ENCODE peak calls at places on chromosome 16, in four cellular contexts. One of them, this sample, is unnamed.

GRCh38 chr16:10536814-10537389 is 43.5 kb downstream of the EMP2 start:
- DNase-seq in Panc1: no peak
- DNase-seq in K562: no peak
- DNase-seq in HepG2: no peak
- DNase-seq in this sample: no peak

GRCh38 chr16:3259097-3259496 is 2.7 kb upstream of the MEFV start:
- DNase-seq in Panc1: no peak
- DNase-seq in K562: no peak
- DNase-seq in HepG2: peak
- DNase-seq in this sample: no peak

GRCh38 chr16:71210-71539 is 1.3 kb downstream of the RHBDF1 start:
- DNase-seq in Panc1: no peak
- DNase-seq in K562: no peak
- DNase-seq in HepG2: no peak
- DNase-seq in this sample: no peak

GRCh38 chr16:49844399-49844798 is 11.5 kb downstream of the ZNF423 start:
- DNase-seq in Panc1: no peak
- DNase-seq in K562: no peak
- DNase-seq in HepG2: no peak
- DNase-seq in this sample: no peak

GRCh38 chr16:13510425-13511151 is 409.4 kb upstream of the ERCC4 start:
- DNase-seq in Panc1: no peak
- DNase-seq in K562: no peak
- DNase-seq in HepG2: peak
- DNase-seq in this sample: no peak

GRCh38 chr16:88315543-88316105 is 67.1 kb upstream of the ZNF469 start:
- DNase-seq in Panc1: no peak
- DNase-seq in K562: peak
- DNase-seq in HepG2: peak
- DNase-seq in this sample: peak

GRCh38 chr16:46768809-46769208 is 20.7 kb upstream of the MYLK3 start:
- DNase-seq in Panc1: no peak
- DNase-seq in K562: no peak
- DNase-seq in HepG2: no peak
- DNase-seq in this sample: no peak

GRCh38 chr16:595942-596735 is 6.3 kb downstream of the RAB40C start:
- DNase-seq in Panc1: no peak
- DNase-seq in K562: no peak
- DNase-seq in HepG2: no peak
- DNase-seq in this sample: no peak

GRCh38 chr16:10937068-10937859 is 5.0 kb downstream of the DEXI start:
- DNase-seq in Panc1: no peak
- DNase-seq in K562: no peak
- DNase-seq in HepG2: no peak
- DNase-seq in this sample: no peak

GRCh38 chr16:84543931-84544776 is 39.7 kb upstream of the MEAK7 start:
- DNase-seq in Panc1: no peak
- DNase-seq in K562: no peak
- DNase-seq in HepG2: no peak
- DNase-seq in this sample: no peak

GRCh38 chr16:71771571-71771970 is 37.1 kb downstream of the AP1G1 start:
- DNase-seq in Panc1: no peak
- DNase-seq in K562: no peak
- DNase-seq in HepG2: no peak
- DNase-seq in this sample: no peak

GRCh38 chr16:19810817-19811731 is 73.6 kb downstream of the GPRC5B start:
- DNase-seq in Panc1: no peak
- DNase-seq in K562: no peak
- DNase-seq in HepG2: peak
- DNase-seq in this sample: no peak

GRCh38 chr16:24540575-24541240 is 1.3 kb downstream of the RBBP6 start:
- DNase-seq in Panc1: no peak
- DNase-seq in K562: peak
- DNase-seq in HepG2: no peak
- DNase-seq in this sample: no peak

GRCh38 chr16:79597277-79597676 is 3.3 kb downstream of the MAF start:
- DNase-seq in Panc1: no peak
- DNase-seq in K562: no peak
- DNase-seq in HepG2: no peak
- DNase-seq in this sample: no peak

GRCh38 chr16:50251375-50252081 is 14.8 kb upstream of the ADCY7 start:
- DNase-seq in Panc1: no peak
- DNase-seq in K562: no peak
- DNase-seq in HepG2: no peak
- DNase-seq in this sample: no peak

GRCh38 chr16:58459344-58460218 is 40.4 kb upstream of the NDRG4 start:
- DNase-seq in Panc1: peak
- DNase-seq in K562: no peak
- DNase-seq in HepG2: peak
- DNase-seq in this sample: peak

GRCh38 chr16:35713762-35714650 is 2254.6 kb downstream of the TP53TG3F start:
- DNase-seq in Panc1: no peak
- DNase-seq in K562: no peak
- DNase-seq in HepG2: no peak
- DNase-seq in this sample: no peak

GRCh38 chr16:67514382-67514828 is 14.2 kb upstream of the RIPOR1 start:
- DNase-seq in Panc1: peak
- DNase-seq in K562: peak
- DNase-seq in HepG2: peak
- DNase-seq in this sample: peak

GRCh38 chr16:767743-768235 is 7.3 kb downstream of the MSLN start:
- DNase-seq in Panc1: no peak
- DNase-seq in K562: no peak
- DNase-seq in HepG2: no peak
- DNase-seq in this sample: no peak

GRCh38 chr16:2857451-2858244 is at the start of gene PRSS22:
- DNase-seq in Panc1: no peak
- DNase-seq in K562: peak
- DNase-seq in HepG2: no peak
- DNase-seq in this sample: no peak

GRCh38 chr16:71260995-71261394 is 28.2 kb downstream of the CMTR2 start:
- DNase-seq in Panc1: no peak
- DNase-seq in K562: no peak
- DNase-seq in HepG2: no peak
- DNase-seq in this sample: no peak

GRCh38 chr16:85720319-85720637 is 30.6 kb downstream of the C16orf74 start:
- DNase-seq in Panc1: no peak
- DNase-seq in K562: no peak
- DNase-seq in HepG2: peak
- DNase-seq in this sample: no peak

GRCh38 chr16:25580071-25580470 is 111.7 kb upstream of the HS3ST4 start:
- DNase-seq in Panc1: no peak
- DNase-seq in K562: no peak
- DNase-seq in HepG2: no peak
- DNase-seq in this sample: no peak

GRCh38 chr16:19106625-19107020 is 7.1 kb upstream of the ITPRIPL2 start:
- DNase-seq in Panc1: no peak
- DNase-seq in K562: no peak
- DNase-seq in HepG2: no peak
- DNase-seq in this sample: no peak

GRCh38 chr16:31202402-31203385 is at the start of gene PYCARD:
- DNase-seq in Panc1: no peak
- DNase-seq in K562: peak
- DNase-seq in HepG2: no peak
- DNase-seq in this sample: no peak
- TF ChIP-seq TCF7L2 in Panc1: no peak
- TF ChIP-seq TCF7L2 in K562: no peak
- TF ChIP-seq TCF7L2 in HepG2: no peak
- TF ChIP-seq TCF7L2 in this sample: no peak

GRCh38 chr16:56201030-56201429 is 9.7 kb downstream of the GNAO1 start:
- DNase-seq in Panc1: no peak
- DNase-seq in K562: no peak
- DNase-seq in HepG2: no peak
- DNase-seq in this sample: no peak

GRCh38 chr16:56202036-56202435 is 10.7 kb downstream of the GNAO1 start:
- DNase-seq in Panc1: no peak
- DNase-seq in K562: no peak
- DNase-seq in HepG2: no peak
- DNase-seq in this sample: no peak

GRCh38 chr16:56199164-56199563 is 7.9 kb downstream of the GNAO1 start:
- DNase-seq in Panc1: no peak
- DNase-seq in K562: no peak
- DNase-seq in HepG2: no peak
- DNase-seq in this sample: no peak

GRCh38 chr16:56204836-56205235 is 13.5 kb downstream of the GNAO1 start:
- DNase-seq in Panc1: no peak
- DNase-seq in K562: no peak
- DNase-seq in HepG2: no peak
- DNase-seq in this sample: no peak

GRCh38 chr16:56203052-56203451 is 11.8 kb downstream of the GNAO1 start:
- DNase-seq in Panc1: no peak
- DNase-seq in K562: peak
- DNase-seq in HepG2: peak
- DNase-seq in this sample: peak
- TF ChIP-seq TCF7L2 in Panc1: no peak
- TF ChIP-seq TCF7L2 in K562: no peak
- TF ChIP-seq TCF7L2 in HepG2: no peak
- TF ChIP-seq TCF7L2 in this sample: no peak

GRCh38 chr16:55557186-55557585 is 9.3 kb upstream of the CAPNS2 start:
- DNase-seq in Panc1: no peak
- DNase-seq in K562: no peak
- DNase-seq in HepG2: no peak
- DNase-seq in this sample: no peak

GRCh38 chr16:55555436-55555835 is 11.0 kb upstream of the CAPNS2 start:
- DNase-seq in Panc1: no peak
- DNase-seq in K562: no peak
- DNase-seq in HepG2: no peak
- DNase-seq in this sample: no peak

DNA sequence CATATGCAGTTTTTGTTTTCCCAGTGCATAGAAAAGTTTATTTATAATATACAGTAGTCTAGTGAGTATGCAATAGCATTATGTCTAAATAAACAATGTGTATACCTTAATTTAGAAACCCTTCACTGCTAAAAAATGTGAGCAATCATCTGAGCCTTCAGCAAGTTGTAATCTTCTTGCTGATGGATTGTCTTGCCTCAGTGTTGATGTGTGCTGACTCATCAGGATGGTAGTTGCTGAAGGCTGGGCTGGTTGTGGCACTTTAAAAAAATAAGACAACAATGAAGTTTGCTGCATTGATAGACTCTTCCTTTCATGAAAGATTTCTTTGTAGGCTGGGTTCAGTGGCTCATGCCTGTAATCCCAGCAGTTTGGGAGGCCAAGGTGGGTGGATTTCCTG is 13.9 kb upstream of the CAPNS2 start:
- DNase-seq in Panc1: no peak
- DNase-seq in K562: no peak
- DNase-seq in HepG2: no peak
- DNase-seq in this sample: no peak
- TF ChIP-seq TCF7L2 in Panc1: no peak
- TF ChIP-seq TCF7L2 in K562: no peak
- TF ChIP-seq TCF7L2 in HepG2: no peak
- TF ChIP-seq TCF7L2 in this sample: no peak

DNA sequence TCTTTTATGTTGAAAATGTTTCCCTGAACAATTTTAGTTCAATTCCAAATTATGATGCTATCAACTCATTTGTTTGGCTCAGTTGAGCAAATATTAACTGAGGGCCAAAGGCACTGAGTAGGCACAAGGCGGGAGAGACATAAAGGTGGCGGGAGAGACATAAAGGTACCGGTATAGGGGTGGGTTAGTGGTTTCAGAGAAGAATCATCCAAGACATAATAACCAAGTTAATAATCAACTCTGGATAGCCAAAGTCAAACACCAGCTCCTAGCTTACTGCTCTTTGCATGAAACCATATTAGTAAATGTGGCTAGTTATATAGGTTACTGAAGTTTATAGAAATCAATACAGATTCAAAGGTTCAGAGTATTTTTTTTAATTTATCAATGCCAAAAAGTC is 91.7 kb downstream of the RPGRIP1L start:
- DNase-seq in Panc1: no peak
- DNase-seq in K562: no peak
- DNase-seq in HepG2: peak
- DNase-seq in this sample: no peak
- TF ChIP-seq TCF7L2 in Panc1: no peak
- TF ChIP-seq TCF7L2 in K562: no peak
- TF ChIP-seq TCF7L2 in HepG2: no peak
- TF ChIP-seq TCF7L2 in this sample: no peak

This sample was measured in HCT116.